ENCODE peak calls at places on chromosomes 13 and 19, in seven cellular contexts. K is psoas muscle; Q is stimulated activated CD4-positive, alpha-beta T cell treated with anti-CD3 and anti-CD28 coated beads, Interleukin-2, amount 100 ng/mL, for 48 hours; Z is type B pancreatic cell; X is nephron progenitor cell; H is NCI-H1048; D is NCI-H1930. F is an unnamed sample.

GRCh38 chr13:114120486-114121430 is 11.7 kb downstream of the RASA3 start:
- DNase-seq in K (no peak), Q (no peak), Z (no peak), X (no peak), H (no peak), D (no peak), F (no peak)

GRCh38 chr19:32240316-32240715 is 105.1 kb upstream of the ZNF507 start:
- DNase-seq in K (no peak), Q (no peak), Z (no peak), X (no peak), H (no peak), D (no peak), F (no peak)

GRCh38 chr19:46723471-46723870 is 6.6 kb upstream of the PRKD2 start:
- DNase-seq in K (no peak), Q (no peak), Z (no peak), X (no peak), H (no peak), D (no peak), F (no peak)

GRCh38 chr19:55658846-55659459 is 4.1 kb downstream of the U2AF2 start:
- DNase-seq in K (peak), Q (no peak), Z (peak), X (no peak), H (no peak), D (no peak), F (no peak)

GRCh38 chr19:58021541-58022282 is 12.1 kb upstream of the ZSCAN1 start:
- DNase-seq in K (no peak), Q (peak), Z (no peak), X (no peak), H (peak), D (peak), F (no peak)

GRCh38 chr19:53466726-53467125 is 807 bp upstream of the ZNF813 start:
- DNase-seq in K (no peak), Q (no peak), Z (no peak), X (no peak), H (no peak), D (no peak), F (no peak)

GRCh38 chr19:35055715-35056179 is 14.2 kb downstream of the HPN start:
- DNase-seq in K (no peak), Q (no peak), Z (no peak), X (no peak), H (no peak), D (peak), F (no peak)

GRCh38 chr13:51425410-51426042 is 27.3 kb downstream of the INTS6 start:
- DNase-seq in K (no peak), Q (no peak), Z (no peak), X (no peak), H (no peak), D (no peak), F (no peak)

GRCh38 chr19:50264483-50265186 is 61.2 kb downstream of the MYH14 start:
- DNase-seq in K (no peak), Q (no peak), Z (no peak), X (no peak), H (no peak), D (no peak), F (no peak)

GRCh38 chr19:39166571-39167391 is 30.0 kb upstream of the NCCRP1 start:
- DNase-seq in K (no peak), Q (no peak), Z (no peak), X (peak), H (no peak), D (no peak), F (no peak)

GRCh38 chr13:96816261-96816660 is 178.0 kb downstream of the OXGR1 start:
- DNase-seq in K (peak), Q (no peak), Z (no peak), X (no peak), H (no peak), D (no peak), F (no peak)

GRCh38 chr19:33410915-33411401 is 37.4 kb downstream of the CEBPG start:
- DNase-seq in K (no peak), Q (no peak), Z (no peak), X (no peak), H (no peak), D (no peak), F (no peak)

GRCh38 chr19:47435883-47436417 is 16.6 kb upstream of the MEIS3 start:
- DNase-seq in K (no peak), Q (no peak), Z (no peak), X (no peak), H (no peak), D (no peak), F (no peak)

GRCh38 chr19:3509566-3509989 is 3.5 kb downstream of the FZR1 start:
- DNase-seq in K (no peak), Q (peak), Z (no peak), X (no peak), H (no peak), D (no peak), F (no peak)

GRCh38 chr13:109344552-109345157 is 441.7 kb downstream of the IRS2 start:
- DNase-seq in K (no peak), Q (no peak), Z (no peak), X (no peak), H (no peak), D (no peak), F (no peak)

GRCh38 chr13:79311456-79311855 is 94.6 kb downstream of the RBM26 start:
- DNase-seq in K (no peak), Q (no peak), Z (no peak), X (no peak), H (no peak), D (no peak), F (no peak)

GRCh38 chr13:55573565-55573964 is 1567.2 kb upstream of the PRR20A start:
- DNase-seq in K (no peak), Q (no peak), Z (no peak), X (no peak), H (no peak), D (no peak), F (no peak)

GRCh38 chr13:46523972-46524737 is 28.8 kb upstream of the LRCH1 start:
- DNase-seq in K (no peak), Q (no peak), Z (no peak), X (no peak), H (no peak), D (no peak), F (no peak)

GRCh38 chr13:31154939-31155338 is 6.8 kb downstream of the HSPH1 start:
- DNase-seq in K (no peak), Q (no peak), Z (no peak), X (no peak), H (no peak), D (no peak), F (no peak)

GRCh38 chr19:51123381-51124186 is 1.1 kb upstream of the SIGLEC9 start:
- DNase-seq in K (no peak), Q (no peak), Z (no peak), X (no peak), H (no peak), D (no peak), F (no peak)

GRCh38 chr13:103349664-103350063 is 283.4 kb upstream of the SLC10A2 start:
- DNase-seq in K (no peak), Q (no peak), Z (no peak), X (peak), H (no peak), D (no peak), F (no peak)

GRCh38 chr13:103866041-103866440 is 799.8 kb upstream of the SLC10A2 start:
- DNase-seq in K (no peak), Q (no peak), Z (no peak), X (no peak), H (no peak), D (no peak), F (no peak)

GRCh38 chr19:55036058-55036457 is 2.0 kb downstream of the GP6 start:
- DNase-seq in K (no peak), Q (no peak), Z (no peak), X (no peak), H (no peak), D (no peak), F (no peak)

GRCh38 chr19:4149518-4150288 is 3.7 kb upstream of the CREB3L3 start:
- DNase-seq in K (no peak), Q (no peak), Z (no peak), X (no peak), H (no peak), D (no peak), F (no peak)

GRCh38 chr13:44815507-44816074 is 173.7 kb downstream of the NUFIP1 start:
- DNase-seq in K (no peak), Q (peak), Z (no peak), X (no peak), H (no peak), D (no peak), F (no peak)

GRCh38 chr13:24709186-24709913 is 29.1 kb downstream of the ATP12A start:
- DNase-seq in K (peak), Q (peak), Z (no peak), X (no peak), H (no peak), D (no peak), F (no peak)

GRCh38 chr19:23772668-23773063 is 14.0 kb upstream of the ZNF681 start:
- DNase-seq in K (no peak), Q (no peak), Z (no peak), X (no peak), H (no peak), D (no peak), F (peak)

GRCh38 chr13:47326061-47326460 is 429.2 kb upstream of the HTR2A start:
- DNase-seq in K (no peak), Q (no peak), Z (no peak), X (no peak), H (no peak), D (no peak), F (no peak)

GRCh38 chr19:50649433-50650391 is at the start of gene C19orf81:
- DNase-seq in K (no peak), Q (no peak), Z (no peak), X (peak), H (no peak), D (peak), F (no peak)

GRCh38 chr13:98013241-98013640 is 59.8 kb downstream of the IPO5 start:
- DNase-seq in K (no peak), Q (no peak), Z (no peak), X (no peak), H (no peak), D (no peak), F (no peak)

GRCh38 chr19:42693760-42694350 is 46.4 kb downstream of the PSG3 start:
- DNase-seq in K (no peak), Q (no peak), Z (no peak), X (no peak), H (no peak), D (no peak), F (no peak)

GRCh38 chr19:48879025-48879572 is 6.9 kb downstream of the PPP1R15A start:
- DNase-seq in K (no peak), Q (no peak), Z (no peak), X (no peak), H (no peak), D (no peak), F (no peak)

GRCh38 chr19:2261438-2262172 is 5.4 kb upstream of the JSRP1 start:
- DNase-seq in K (peak), Q (peak), Z (no peak), X (no peak), H (no peak), D (no peak), F (no peak)

GRCh38 chr13:113742445-113743120 is 16.4 kb upstream of the TMEM255B start:
- DNase-seq in K (no peak), Q (no peak), Z (no peak), X (no peak), H (no peak), D (no peak), F (no peak)

GRCh38 chr19:15195987-15196682 is 4.7 kb downstream of the NOTCH3 start:
- DNase-seq in K (no peak), Q (no peak), Z (peak), X (peak), H (peak), D (no peak), F (no peak)

GRCh38 chr19:2424686-2425621 is 2.4 kb downstream of the TIMM13 start:
- DNase-seq in K (peak), Q (no peak), Z (no peak), X (peak), H (no peak), D (no peak), F (no peak)

GRCh38 chr19:3780786-3781304 is 5.3 kb downstream of the MATK start:
- DNase-seq in K (no peak), Q (no peak), Z (no peak), X (no peak), H (no peak), D (no peak), F (no peak)

GRCh38 chr19:14091885-14092462 is 1.4 kb upstream of the SAMD1 start:
- DNase-seq in K (no peak), Q (no peak), Z (no peak), X (no peak), H (no peak), D (no peak), F (no peak)